ENCODE peak calls at places on chromosomes 11 and 22, in four cellular contexts. One of them, this sample, is unnamed.

GRCh38 chr11:75523189-75523588 is 2.6 kb downstream of the GDPD5 start:
- DNase-seq in K562: no peak
- DNase-seq in sigmoid colon: no peak
- DNase-seq in stomach: no peak
- DNase-seq in this sample: no peak

GRCh38 chr11:58334708-58335107 is 24.2 kb downstream of the OR5B17 start:
- DNase-seq in sigmoid colon: no peak
- DNase-seq in stomach: no peak
- DNase-seq in K562: no peak
- DNase-seq in this sample: no peak

GRCh38 chr22:20641919-20642579 is 131.9 kb upstream of the SERPIND1 start:
- DNase-seq in stomach: no peak
- DNase-seq in K562: no peak
- DNase-seq in sigmoid colon: no peak
- DNase-seq in this sample: no peak

GRCh38 chr11:118265954-118266353 is 1.9 kb upstream of the MPZL2 start:
- DNase-seq in stomach: peak; percentile 87
- DNase-seq in K562: no peak
- DNase-seq in sigmoid colon: no peak
- DNase-seq in this sample: no peak

GRCh38 chr11:44469412-44469811 is 96.1 kb upstream of the CD82 start:
- DNase-seq in K562: no peak
- DNase-seq in sigmoid colon: no peak
- DNase-seq in stomach: no peak
- DNase-seq in this sample: no peak

GRCh38 chr11:26201411-26201810 is 130.5 kb upstream of the ANO3 start:
- DNase-seq in K562: no peak
- DNase-seq in sigmoid colon: no peak
- DNase-seq in stomach: no peak
- DNase-seq in this sample: no peak

GRCh38 chr11:9180784-9181183 is 84.4 kb downstream of the DENND5A start:
- DNase-seq in sigmoid colon: no peak
- DNase-seq in K562: no peak
- DNase-seq in stomach: no peak
- DNase-seq in this sample: no peak

GRCh38 chr11:47369676-47370075 is 8.7 kb downstream of the SPI1 start:
- DNase-seq in stomach: no peak
- DNase-seq in K562: no peak
- DNase-seq in sigmoid colon: no peak
- DNase-seq in this sample: no peak

GRCh38 chr11:47149781-47150180 is 26.9 kb downstream of the ARFGAP2 start:
- DNase-seq in stomach: no peak
- DNase-seq in sigmoid colon: no peak
- DNase-seq in K562: no peak
- DNase-seq in this sample: no peak

GRCh38 chr11:90532125-90532524 is 309.3 kb upstream of the CHORDC1 start:
- DNase-seq in stomach: no peak
- DNase-seq in K562: no peak
- DNase-seq in sigmoid colon: no peak
- DNase-seq in this sample: no peak

GRCh38 chr11:34416746-34417145 is 22.0 kb upstream of the CAT start:
- DNase-seq in K562: no peak
- DNase-seq in stomach: no peak
- DNase-seq in sigmoid colon: no peak
- DNase-seq in this sample: no peak

DNA sequence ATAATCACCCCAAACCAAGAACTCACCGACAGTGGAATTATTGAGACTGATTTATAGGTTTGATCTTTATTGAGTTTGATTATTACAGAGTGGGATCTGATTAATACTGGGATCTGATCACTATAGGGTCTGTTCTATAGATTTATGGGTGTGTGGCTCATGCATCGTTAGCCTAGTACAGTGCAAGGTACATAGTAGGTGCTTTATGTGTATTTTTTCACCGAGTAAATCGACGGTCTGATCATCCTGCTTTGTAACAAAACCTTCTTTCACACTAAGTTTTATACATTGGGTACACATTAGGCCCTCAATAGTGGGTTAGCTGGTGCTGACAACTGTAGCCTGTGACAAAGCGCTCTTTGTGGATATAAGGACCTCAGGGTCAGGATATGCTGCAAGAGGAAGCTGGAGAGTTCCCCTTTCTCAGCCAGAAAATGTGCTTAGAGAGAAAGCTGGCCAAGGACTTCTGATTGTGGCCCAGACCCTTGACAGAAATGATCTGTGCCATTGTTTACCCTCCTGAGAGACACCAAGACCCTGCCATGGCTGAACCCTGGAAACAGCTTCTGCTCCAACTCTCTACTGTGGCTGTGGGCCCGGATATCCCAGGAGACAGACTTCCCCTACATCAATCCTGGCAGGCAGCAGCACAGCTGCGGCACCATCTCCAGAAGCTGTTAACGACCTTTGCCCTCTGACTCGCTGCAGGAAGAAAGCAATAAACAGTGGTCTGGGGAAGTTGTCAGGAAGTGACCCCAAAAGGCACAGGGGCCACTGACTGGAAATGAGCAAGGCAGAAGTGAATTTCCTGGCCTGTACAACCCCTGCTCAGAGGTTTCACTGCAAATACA is 16.1 kb upstream of the TPP1 start:
- DNase-seq in sigmoid colon: peak; percentile 80
- DNase-seq in stomach: no peak
- DNase-seq in K562: peak; percentile 47
- DNase-seq in this sample: peak; percentile 58
- TF ChIP-seq EP300 in sigmoid colon: no peak
- TF ChIP-seq EP300 in stomach: no peak
- TF ChIP-seq EP300 in K562: peak; percentile 32
- TF ChIP-seq EP300 in this sample: no peak

DNA sequence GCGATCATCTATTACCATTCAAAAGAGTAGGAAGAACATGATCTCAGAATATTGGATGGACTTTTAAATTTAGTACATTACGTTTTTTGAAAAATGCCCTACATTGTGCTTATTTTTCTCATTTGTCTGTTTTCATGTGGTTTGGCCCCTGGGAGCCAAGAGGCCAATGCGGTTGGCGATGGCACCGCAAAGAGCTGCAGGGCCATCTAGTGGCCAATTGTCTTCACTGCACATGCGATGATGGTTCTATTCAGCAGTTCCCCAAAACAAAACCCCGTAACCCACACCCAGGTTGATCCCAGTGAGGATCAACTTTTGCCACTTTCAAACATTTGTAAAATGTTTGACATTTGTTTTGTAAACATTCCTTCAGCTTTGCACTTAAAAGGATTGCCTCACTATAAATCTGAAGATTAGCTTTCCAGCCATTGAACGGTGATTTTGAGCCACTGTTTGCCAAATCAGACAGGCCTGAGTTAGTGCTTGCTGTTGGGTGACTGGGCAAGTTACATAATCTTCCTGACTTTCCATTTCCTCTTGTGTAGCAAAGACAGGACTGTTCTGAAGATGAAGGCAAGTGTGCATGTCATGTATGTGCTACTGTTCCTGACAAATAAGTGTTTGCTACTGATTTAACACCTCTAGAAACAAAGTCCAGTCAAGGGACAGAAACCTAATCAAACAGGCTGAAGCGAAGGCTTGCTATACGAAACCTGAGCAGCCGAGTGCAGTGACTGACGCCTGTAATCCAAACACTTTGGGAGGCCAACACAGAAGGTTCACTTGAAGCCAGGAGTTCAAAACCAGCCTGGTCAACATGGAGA is 29.2 kb upstream of the XBP1 start:
- DNase-seq in sigmoid colon: peak; percentile 89
- DNase-seq in K562: peak; percentile 59
- DNase-seq in stomach: peak; percentile 86
- DNase-seq in this sample: peak; percentile 76
- TF ChIP-seq EP300 in sigmoid colon: no peak
- TF ChIP-seq EP300 in K562: no peak
- TF ChIP-seq EP300 in stomach: no peak
- TF ChIP-seq EP300 in this sample: no peak

DNA sequence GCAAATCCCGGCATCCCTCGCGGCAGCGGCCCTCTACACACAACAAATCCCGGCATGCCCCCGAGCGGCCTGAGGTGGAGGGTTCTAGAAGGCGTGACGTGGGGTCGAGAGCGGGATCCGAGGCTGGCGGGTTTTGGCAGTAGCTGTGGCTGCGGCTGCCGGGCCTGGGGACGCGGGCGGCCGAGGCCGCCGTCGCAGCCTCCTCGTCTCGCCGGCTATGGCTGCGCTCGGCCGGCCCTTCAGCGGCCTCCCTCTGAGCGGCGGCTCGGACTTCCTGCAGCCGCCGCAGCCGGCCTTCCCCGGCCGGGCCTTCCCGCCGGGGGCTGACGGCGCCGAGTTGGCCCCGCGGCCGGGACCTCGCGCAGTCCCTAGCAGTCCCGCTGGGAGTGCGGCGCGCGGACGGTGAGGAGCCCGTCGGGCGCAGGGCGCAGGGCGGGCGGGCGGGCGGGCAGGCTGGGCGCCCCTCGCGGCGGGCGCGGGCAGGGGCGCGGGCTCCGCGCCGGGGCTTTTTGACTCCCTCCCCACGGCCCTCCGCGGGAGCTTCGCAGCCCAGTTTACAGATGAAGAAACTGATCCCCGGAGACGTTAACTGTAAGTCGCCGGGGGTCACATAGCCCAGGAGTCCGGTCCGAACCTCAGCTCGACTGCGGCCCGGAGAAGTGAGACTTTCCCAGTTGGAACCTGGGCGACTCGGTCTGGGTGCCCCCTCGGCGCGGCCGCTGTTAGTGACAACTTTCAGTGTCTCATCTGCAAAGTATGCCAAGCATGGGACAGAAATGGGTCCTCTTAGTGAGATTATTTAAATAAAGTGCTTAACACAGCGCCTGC is at the start of gene CCDC117:
- DNase-seq in stomach: peak; percentile 94
- DNase-seq in K562: peak; percentile 88
- DNase-seq in sigmoid colon: peak; percentile 97
- DNase-seq in this sample: peak; percentile 95
- TF ChIP-seq EP300 in stomach: no peak
- TF ChIP-seq EP300 in K562: no peak
- TF ChIP-seq EP300 in sigmoid colon: no peak
- TF ChIP-seq EP300 in this sample: no peak

GRCh38 chr22:23178512-23179254 is 1.6 kb upstream of the BCR start:
- DNase-seq in stomach: peak; percentile 75
- DNase-seq in sigmoid colon: peak; percentile 83
- DNase-seq in K562: peak; percentile 100
- DNase-seq in this sample: peak; percentile 85

GRCh38 chr22:23179381-23180294 is 671 bp upstream of the BCR start:
- DNase-seq in sigmoid colon: peak; percentile 78
- DNase-seq in K562: peak; percentile 86
- DNase-seq in stomach: peak; percentile 44
- DNase-seq in this sample: peak; percentile 51

GRCh38 chr22:23180893-23181762 is 819 bp downstream of the BCR start:
- DNase-seq in stomach: no peak
- DNase-seq in K562: peak; percentile 92
- DNase-seq in sigmoid colon: no peak
- DNase-seq in this sample: peak; percentile 53

GRCh38 chr22:23181763-23182288 is 1.5 kb downstream of the BCR start:
- DNase-seq in stomach: no peak
- DNase-seq in K562: peak; percentile 80
- DNase-seq in sigmoid colon: no peak
- DNase-seq in this sample: no peak

DNA sequence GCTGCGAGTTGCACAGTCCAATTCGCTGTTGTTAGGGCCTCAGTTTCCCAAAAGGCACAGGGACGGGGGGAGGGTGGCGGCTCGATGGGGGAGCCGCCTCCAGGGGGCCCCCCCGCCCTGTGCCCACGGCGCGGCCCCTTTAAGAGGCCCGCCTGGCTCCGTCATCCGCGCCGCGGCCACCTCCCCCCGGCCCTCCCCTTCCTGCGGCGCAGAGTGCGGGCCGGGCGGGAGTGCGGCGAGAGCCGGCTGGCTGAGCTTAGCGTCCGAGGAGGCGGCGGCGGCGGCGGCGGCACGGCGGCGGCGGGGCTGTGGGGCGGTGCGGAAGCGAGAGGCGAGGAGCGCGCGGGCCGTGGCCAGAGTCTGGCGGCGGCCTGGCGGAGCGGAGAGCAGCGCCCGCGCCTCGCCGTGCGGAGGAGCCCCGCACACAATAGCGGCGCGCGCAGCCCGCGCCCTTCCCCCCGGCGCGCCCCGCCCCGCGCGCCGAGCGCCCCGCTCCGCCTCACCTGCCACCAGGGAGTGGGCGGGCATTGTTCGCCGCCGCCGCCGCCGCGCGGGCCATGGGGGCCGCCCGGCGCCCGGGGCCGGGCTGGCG is at the start of gene BCR:
- DNase-seq in sigmoid colon: peak; percentile 89
- DNase-seq in K562: peak; percentile 100
- DNase-seq in stomach: peak; percentile 83
- DNase-seq in this sample: peak; percentile 79
- TF ChIP-seq EP300 in sigmoid colon: no peak
- TF ChIP-seq EP300 in K562: no peak
- TF ChIP-seq EP300 in stomach: no peak
- TF ChIP-seq EP300 in this sample: no peak

This sample was measured in ovary.